ENCODE peak calls at places on chromosomes 3 and 15, in seven cellular contexts. D is right atrium auricular region, M is nucleus accumbens, F is RWPE1, H is RPMI7951, I is spleen, S is HT-29. Y is an unnamed sample.

GRCh38 chr3:111592941-111593340 is 2.2 kb downstream of the ZBED2 start:
- DNase-seq in D (no peak), M (no peak), F (no peak), H (peak), I (no peak), S (no peak), Y (no peak)

GRCh38 chr3:110774496-110775265 is 296.9 kb upstream of the NECTIN3 start:
- DNase-seq in D (no peak), M (no peak), F (no peak), H (no peak), I (no peak), S (no peak), Y (no peak)

GRCh38 chr15:72784233-72784876 is 797 bp upstream of the ADPGK start:
- DNase-seq in D (peak), M (no peak), F (peak), H (peak), I (no peak), S (peak), Y (no peak)

GRCh38 chr3:184873136-184873535 is 61.2 kb downstream of the VPS8 start:
- DNase-seq in D (no peak), M (no peak), F (no peak), H (no peak), I (no peak), S (no peak), Y (no peak)

GRCh38 chr3:25094932-25095690 is 333.0 kb upstream of the RARB start:
- DNase-seq in D (no peak), M (no peak), F (no peak), H (no peak), I (no peak), S (no peak), Y (no peak)

GRCh38 chr3:12656850-12657249 is 7.1 kb downstream of the RAF1 start:
- DNase-seq in D (peak), M (no peak), F (no peak), H (no peak), I (peak), S (no peak), Y (no peak)

GRCh38 chr3:21446937-21447336 is 304.1 kb downstream of the ZNF385D start:
- DNase-seq in D (no peak), M (no peak), F (no peak), H (no peak), I (no peak), S (no peak), Y (no peak)

GRCh38 chr3:95460274-95460673 is 1354.1 kb upstream of the EPHA6 start:
- DNase-seq in D (no peak), M (no peak), F (no peak), H (no peak), I (no peak), S (no peak), Y (no peak)

GRCh38 chr15:39140060-39140604 is 440.7 kb upstream of the THBS1 start:
- DNase-seq in D (no peak), M (no peak), F (no peak), H (peak), I (no peak), S (peak), Y (no peak)

GRCh38 chr15:45441686-45442085 is 63.3 kb upstream of the GATM start:
- DNase-seq in D (no peak), M (no peak), F (no peak), H (no peak), I (peak), S (peak), Y (no peak)

GRCh38 chr3:39752751-39753150 is 56.7 kb upstream of the MYRIP start:
- DNase-seq in D (no peak), M (no peak), F (no peak), H (no peak), I (no peak), S (no peak), Y (no peak)

Y was measured in brain pericyte.